ENCODE peak calls at places on chromosome 13, in five cellular contexts. One of them, this sample, is unnamed.

GRCh38 chr13:79936368-79937136 is 404.4 kb downstream of the SPRY2 start:
- DNase-seq in fibroblast of lung: peak; percentile 100
- DNase-seq in neural progenitor cell: no peak
- DNase-seq in GM23248: peak; percentile 99
- DNase-seq in GM23338: no peak
- DNase-seq in this sample: no peak

GRCh38 chr13:108463365-108463764 is 166.0 kb upstream of the MYO16 start:
- DNase-seq in neural progenitor cell: no peak
- DNase-seq in GM23338: no peak
- DNase-seq in fibroblast of lung: peak; percentile 97
- DNase-seq in GM23248: peak; percentile 64
- DNase-seq in this sample: no peak

GRCh38 chr13:59266478-59267063 is 897.2 kb downstream of the DIAPH3 start:
- DNase-seq in fibroblast of lung: peak; percentile 44
- DNase-seq in GM23338: no peak
- DNase-seq in GM23248: no peak
- DNase-seq in neural progenitor cell: no peak
- DNase-seq in this sample: no peak

GRCh38 chr13:37869756-37870488 is at the start of gene TRPC4:
- DNase-seq in GM23248: peak; percentile 90
- DNase-seq in fibroblast of lung: peak; percentile 76
- DNase-seq in neural progenitor cell: peak; percentile 86
- DNase-seq in GM23338: peak; percentile 84
- DNase-seq in this sample: no peak

GRCh38 chr13:52141299-52141698 is 12.4 kb upstream of the NEK5 start:
- DNase-seq in GM23248: peak; percentile 6
- DNase-seq in fibroblast of lung: no peak
- DNase-seq in GM23338: no peak
- DNase-seq in neural progenitor cell: no peak
- DNase-seq in this sample: no peak

GRCh38 chr13:68851026-68851425 is 1256.6 kb upstream of the ATXN8OS start:
- DNase-seq in GM23248: no peak
- DNase-seq in GM23338: no peak
- DNase-seq in fibroblast of lung: peak; percentile 59
- DNase-seq in neural progenitor cell: no peak
- DNase-seq in this sample: no peak

GRCh38 chr13:68345963-68346362 is 1115.8 kb upstream of the PCDH9 start:
- DNase-seq in neural progenitor cell: no peak
- DNase-seq in GM23338: no peak
- DNase-seq in GM23248: no peak
- DNase-seq in fibroblast of lung: no peak
- DNase-seq in this sample: no peak

GRCh38 chr13:106274551-106275208 is 260.8 kb downstream of the EFNB2 start:
- DNase-seq in neural progenitor cell: no peak
- DNase-seq in GM23338: no peak
- DNase-seq in fibroblast of lung: peak; percentile 58
- DNase-seq in GM23248: peak; percentile 4
- DNase-seq in this sample: no peak

GRCh38 chr13:110006304-110006703 is 219.9 kb upstream of the IRS2 start:
- DNase-seq in fibroblast of lung: peak; percentile 87
- DNase-seq in GM23338: no peak
- DNase-seq in GM23248: peak; percentile 76
- DNase-seq in neural progenitor cell: no peak
- DNase-seq in this sample: peak; percentile 62

GRCh38 chr13:108919036-108919907 is 289.9 kb downstream of the MYO16 start:
- DNase-seq in fibroblast of lung: peak; percentile 41
- DNase-seq in neural progenitor cell: no peak
- DNase-seq in GM23248: no peak
- DNase-seq in GM23338: no peak
- DNase-seq in this sample: no peak

GRCh38 chr13:33617055-33617454 is 200.9 kb upstream of the RFC3 start:
- DNase-seq in GM23248: no peak
- DNase-seq in neural progenitor cell: no peak
- DNase-seq in GM23338: no peak
- DNase-seq in fibroblast of lung: no peak
- DNase-seq in this sample: no peak

GRCh38 chr13:25171517-25172302 is at the start of gene AMER2:
- DNase-seq in fibroblast of lung: peak; percentile 11
- DNase-seq in GM23338: peak; percentile 37
- DNase-seq in GM23248: peak; percentile 49
- DNase-seq in neural progenitor cell: peak; percentile 86
- DNase-seq in this sample: no peak
- TF ChIP-seq EZH2 in fibroblast of lung: peak; percentile 81
- TF ChIP-seq EZH2 in GM23338: peak; percentile 85
- TF ChIP-seq EZH2 in GM23248: peak; percentile 88
- TF ChIP-seq EZH2 in neural progenitor cell: peak; percentile 86
- TF ChIP-seq EZH2 in this sample: no peak

DNA sequence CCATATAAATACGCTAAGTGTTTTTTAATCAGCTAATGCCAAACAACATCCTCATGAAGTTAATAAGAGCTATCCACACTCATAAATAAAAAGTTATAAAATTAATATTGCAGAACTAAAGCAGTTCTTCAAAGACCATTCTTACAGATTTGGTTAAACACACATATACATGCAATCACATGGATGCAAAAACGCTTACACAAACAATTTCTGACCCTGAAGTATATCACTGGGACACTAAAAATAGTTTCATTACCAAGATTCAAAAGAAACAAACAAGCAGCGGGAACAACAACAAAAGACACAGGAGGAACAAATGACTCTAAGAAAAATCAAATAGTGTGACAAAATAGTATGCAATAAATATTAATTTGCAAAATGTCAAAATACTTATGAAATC is 132.3 kb downstream of the PCDH9 start:
- DNase-seq in fibroblast of lung: no peak
- DNase-seq in neural progenitor cell: no peak
- DNase-seq in GM23338: no peak
- DNase-seq in GM23248: no peak
- DNase-seq in this sample: no peak
- H3K4me1 ChIP-seq in fibroblast of lung: no peaks in the 10 kb centered on the region
- H3K4me1 ChIP-seq in neural progenitor cell: no peaks in the 10 kb centered on the region
- H3K4me1 ChIP-seq in GM23338: no peaks in the 10 kb centered on the region
- H3K4me1 ChIP-seq in GM23248: no peaks in the 10 kb centered on the region
- H3K4me1 ChIP-seq in this sample: no peaks in the 10 kb centered on the region

DNA sequence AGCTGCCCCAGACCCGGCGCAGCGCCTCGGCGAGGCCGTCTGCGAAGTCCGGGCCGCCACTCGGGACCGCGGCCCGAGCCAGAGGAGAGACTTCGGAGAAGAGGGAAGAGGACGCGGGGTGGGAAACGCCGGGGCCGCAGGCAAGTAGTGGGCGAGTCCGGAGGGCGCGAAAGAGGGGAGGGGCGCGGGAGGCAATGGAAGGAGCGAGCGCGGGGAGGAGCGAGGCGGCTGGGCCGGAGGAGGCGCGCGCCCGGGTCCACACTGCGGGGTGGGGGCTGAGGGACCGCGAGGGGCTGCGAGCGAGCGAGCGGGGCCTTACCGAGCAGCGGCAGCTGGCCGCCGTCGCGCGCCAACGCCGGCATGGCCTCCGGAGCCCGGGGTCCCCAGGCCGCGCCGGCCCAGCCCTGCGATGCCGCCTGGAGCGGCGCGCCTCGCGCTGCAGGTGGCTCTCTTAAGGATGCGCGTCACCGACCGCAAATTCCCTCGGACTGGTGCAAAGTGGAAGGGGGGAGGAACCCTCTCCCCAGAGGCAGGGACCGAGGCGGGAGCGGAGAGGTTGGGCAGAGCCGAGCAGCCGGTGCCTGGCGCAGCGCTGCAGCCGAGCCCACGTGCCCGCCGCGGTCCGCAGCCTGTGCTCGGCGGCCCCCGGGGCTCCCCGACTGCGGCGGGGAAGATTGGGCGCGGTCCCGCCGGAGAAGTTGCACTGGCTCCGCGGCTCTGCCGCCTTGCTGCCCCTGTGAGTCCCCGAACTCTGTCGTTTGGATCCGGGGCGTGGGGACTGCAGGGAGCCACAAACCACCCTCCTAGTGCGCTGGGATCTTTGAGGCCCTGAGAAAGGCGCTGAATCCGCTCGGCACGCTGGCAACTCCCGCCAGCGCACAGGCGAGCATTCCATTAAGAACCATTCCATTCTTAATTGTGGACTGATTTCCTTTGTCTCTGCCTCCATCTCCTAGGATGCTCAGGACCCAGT is at the start of gene FLT3:
- DNase-seq in neural progenitor cell: peak; percentile 82
- DNase-seq in GM23338: peak; percentile 84
- DNase-seq in fibroblast of lung: peak; percentile 50
- DNase-seq in GM23248: peak; percentile 38
- DNase-seq in this sample: peak; percentile 51
- TF ChIP-seq EZH2 in neural progenitor cell: peak; percentile 84
- TF ChIP-seq EZH2 in GM23338: peak; percentile 66
- TF ChIP-seq EZH2 in fibroblast of lung: peak; percentile 68
- TF ChIP-seq EZH2 in GM23248: peak; percentile 60
- TF ChIP-seq EZH2 in this sample: no peak

GRCh38 chr13:99425485-99426341 is 75.6 kb upstream of the TM9SF2 start:
- DNase-seq in GM23338: no peak
- DNase-seq in GM23248: no peak
- DNase-seq in neural progenitor cell: no peak
- DNase-seq in fibroblast of lung: no peak
- DNase-seq in this sample: no peak
- H3K4me1 ChIP-seq in GM23338: peaks cover 3% of the 10 kb centered on the region
- H3K4me1 ChIP-seq in GM23248: no peaks in the 10 kb centered on the region
- H3K4me1 ChIP-seq in neural progenitor cell: no peaks in the 10 kb centered on the region
- H3K4me1 ChIP-seq in fibroblast of lung: no peaks in the 10 kb centered on the region
- H3K4me1 ChIP-seq in this sample: no peaks in the 10 kb centered on the region

DNA sequence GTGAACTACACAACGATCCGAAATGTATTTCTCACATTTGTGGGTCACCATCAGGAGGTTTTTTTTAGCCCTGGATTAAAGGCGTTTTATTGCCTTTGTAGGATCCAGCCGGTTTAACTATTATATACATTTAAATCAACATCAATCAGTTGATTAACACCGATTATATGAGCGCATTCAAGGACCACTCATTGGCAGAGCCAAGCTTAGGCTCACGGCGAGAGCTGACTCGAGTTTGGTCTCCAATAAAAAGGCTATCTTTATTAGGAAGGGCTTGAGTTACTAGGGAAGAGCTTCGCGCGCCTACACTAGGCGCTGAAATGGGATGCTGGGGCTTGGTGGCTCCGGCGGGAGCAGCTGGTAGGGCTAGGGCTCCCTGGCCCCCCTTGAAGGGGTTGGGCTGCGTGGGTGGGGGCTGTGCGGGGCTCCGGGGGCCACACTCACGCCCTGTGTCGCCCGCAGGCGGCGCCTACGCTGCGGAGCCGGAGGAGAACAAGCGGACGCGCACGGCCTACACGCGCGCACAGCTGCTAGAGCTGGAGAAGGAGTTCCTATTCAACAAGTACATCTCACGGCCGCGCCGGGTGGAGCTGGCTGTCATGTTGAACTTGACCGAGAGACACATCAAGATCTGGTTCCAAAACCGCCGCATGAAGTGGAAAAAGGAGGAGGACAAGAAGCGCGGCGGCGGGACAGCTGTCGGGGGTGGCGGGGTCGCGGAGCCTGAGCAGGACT is 4.2 kb downstream of the PDX1 start:
- DNase-seq in fibroblast of lung: no peak
- DNase-seq in neural progenitor cell: peak; percentile 62
- DNase-seq in GM23248: no peak
- DNase-seq in GM23338: peak; percentile 58
- DNase-seq in this sample: no peak
- TF ChIP-seq EZH2 in fibroblast of lung: peak; percentile 5
- TF ChIP-seq EZH2 in neural progenitor cell: peak; percentile 93
- TF ChIP-seq EZH2 in GM23248: peak; percentile 59
- TF ChIP-seq EZH2 in GM23338: peak; percentile 91
- TF ChIP-seq EZH2 in this sample: no peak

GRCh38 chr13:30752201-30752797 is 17.0 kb downstream of the ALOX5AP start:
- DNase-seq in GM23248: peak; percentile 66
- DNase-seq in fibroblast of lung: peak; percentile 81
- DNase-seq in GM23338: no peak
- DNase-seq in neural progenitor cell: no peak
- DNase-seq in this sample: no peak

GRCh38 chr13:30748717-30749116 is 13.4 kb downstream of the ALOX5AP start:
- DNase-seq in GM23338: no peak
- DNase-seq in neural progenitor cell: no peak
- DNase-seq in GM23248: no peak
- DNase-seq in fibroblast of lung: no peak
- DNase-seq in this sample: no peak

GRCh38 chr13:30752991-30753616 is 17.8 kb downstream of the ALOX5AP start:
- DNase-seq in neural progenitor cell: no peak
- DNase-seq in GM23338: no peak
- DNase-seq in GM23248: no peak
- DNase-seq in fibroblast of lung: no peak
- DNase-seq in this sample: no peak

GRCh38 chr13:30751183-30751933 is 16.0 kb downstream of the ALOX5AP start:
- DNase-seq in GM23338: no peak
- DNase-seq in fibroblast of lung: no peak
- DNase-seq in GM23248: no peak
- DNase-seq in neural progenitor cell: no peak
- DNase-seq in this sample: no peak

DNA sequence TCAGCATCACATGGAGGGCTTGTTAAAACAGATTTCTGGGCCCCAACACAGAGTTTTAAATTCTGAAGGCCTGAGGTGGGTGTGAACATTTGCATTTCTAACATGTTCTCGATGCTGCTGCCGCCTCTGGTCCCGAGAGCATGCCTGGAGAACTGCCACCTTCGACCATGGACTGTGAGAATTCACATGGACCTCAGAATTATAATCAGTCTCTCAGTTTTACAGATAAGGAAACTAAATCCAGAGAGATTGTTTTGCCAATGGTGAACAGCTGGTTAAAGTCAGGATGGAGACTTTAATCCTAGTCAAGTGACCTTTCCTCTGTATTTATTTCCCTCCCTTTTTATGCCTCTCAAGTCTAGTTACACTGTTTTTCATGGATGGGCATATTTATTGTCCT is 14.7 kb downstream of the ALOX5AP start:
- DNase-seq in GM23338: no peak
- DNase-seq in fibroblast of lung: no peak
- DNase-seq in neural progenitor cell: no peak
- DNase-seq in GM23248: no peak
- DNase-seq in this sample: no peak
- H3K4me1 ChIP-seq in GM23338: no peaks in the 10 kb centered on the region
- H3K4me1 ChIP-seq in fibroblast of lung: no peaks in the 10 kb centered on the region
- H3K4me1 ChIP-seq in neural progenitor cell: no peaks in the 10 kb centered on the region
- H3K4me1 ChIP-seq in GM23248: no peaks in the 10 kb centered on the region
- H3K4me1 ChIP-seq in this sample: peaks cover under 1% of the 10 kb centered on the region

This sample was measured in HCT116.